ENCODE peak calls at places on chromosomes 4 and X, in six cellular contexts. N, R, X, G, E and I are unnamed samples.

GRCh38 chr4:137408527-137409177 is 123.6 kb downstream of the PCDH18 start:
- DNase-seq in N (no peak), R (no peak), X (no peak), G (no peak), E (no peak), I (no peak)

GRCh38 chr4:43133566-43133965 is 241.1 kb downstream of the GRXCR1 start:
- DNase-seq in N (no peak), R (no peak), X (no peak), G (no peak), E (no peak), I (no peak)

GRCh38 chr4:69167300-69167699 is 47.2 kb downstream of the UGT2B11 start:
- DNase-seq in N (no peak), R (no peak), X (no peak), G (no peak), E (no peak), I (no peak)

GRCh38 chr4:17561195-17561909 is 15.6 kb upstream of the LAP3 start:
- DNase-seq in N (no peak), R (peak), X (no peak), G (peak), E (no peak), I (no peak)

GRCh38 chr4:19478791-19479190 is 772.9 kb upstream of the SLIT2 start:
- DNase-seq in N (no peak), R (no peak), X (no peak), G (peak), E (no peak), I (no peak)

GRCh38 chr4:72383439-72383838 is 185.6 kb downstream of the ADAMTS3 start:
- DNase-seq in N (no peak), R (peak), X (no peak), G (no peak), E (no peak), I (no peak)

GRCh38 chr4:25814323-25814722 is 48.5 kb downstream of the SEL1L3 start:
- DNase-seq in N (no peak), R (no peak), X (no peak), G (no peak), E (peak), I (no peak)

GRCh38 chr4:10582059-10582686 is 102.4 kb downstream of the CLNK start:
- DNase-seq in N (peak), R (peak), X (no peak), G (peak), E (peak), I (peak)

GRCh38 chrX:107829880-107830279 is 4.2 kb downstream of the MID2 start:
- DNase-seq in N (no peak), R (no peak), X (no peak), G (no peak), E (no peak), I (no peak)

GRCh38 chr4:76512000-76512399 is 77.0 kb downstream of the SHROOM3 start:
- DNase-seq in N (no peak), R (no peak), X (no peak), G (no peak), E (no peak), I (no peak)

GRCh38 chrX:113512700-113513395 is 672.2 kb upstream of the AMOT start:
- DNase-seq in N (peak), R (peak), X (no peak), G (peak), E (no peak), I (no peak)

GRCh38 chrX:130304587-130305368 is 34.9 kb upstream of the SLC25A14 start:
- DNase-seq in N (no peak), R (no peak), X (no peak), G (no peak), E (no peak), I (no peak)

GRCh38 chrX:134679644-134680043 is 21.4 kb upstream of the PLAC1 start:
- DNase-seq in N (no peak), R (no peak), X (no peak), G (no peak), E (no peak), I (no peak)

GRCh38 chrX:28246675-28247074 is 265.4 kb upstream of the DCAF8L1 start:
- DNase-seq in N (no peak), R (no peak), X (no peak), G (no peak), E (no peak), I (no peak)

GRCh38 chr4:145195167-145195952 is 15.0 kb upstream of the OTUD4 start:
- DNase-seq in N (peak), R (no peak), X (no peak), G (no peak), E (no peak), I (no peak)

GRCh38 chr4:152680988-152681731 is 1.4 kb upstream of the TMEM154 start:
- DNase-seq in N (no peak), R (peak), X (no peak), G (peak), E (no peak), I (no peak)

GRCh38 chr4:122874194-122874593 is 47.6 kb downstream of the FGF2 start:
- DNase-seq in N (no peak), R (peak), X (no peak), G (peak), E (no peak), I (no peak)

GRCh38 chr4:182738283-182739047 is 178.7 kb downstream of the DCTD start:
- DNase-seq in N (no peak), R (no peak), X (no peak), G (no peak), E (no peak), I (no peak)

GRCh38 chr4:185950891-185951290 is 118.1 kb upstream of the TLR3 start:
- DNase-seq in N (no peak), R (no peak), X (no peak), G (peak), E (no peak), I (no peak)

GRCh38 chrX:153349952-153350351 is 16.0 kb downstream of the ZNF275 start:
- DNase-seq in N (no peak), R (no peak), X (no peak), G (peak), E (no peak), I (no peak)

GRCh38 chr4:169492436-169493163 is 119.8 kb downstream of the NEK1 start:
- DNase-seq in N (peak), R (peak), X (peak), G (peak), E (no peak), I (peak)